ENCODE peak calls at places on chromosomes 13 and 19, in ten cellular contexts. V is adrenal gland; C is cardiac muscle cell; O is pancreas; A is heart right ventricle; E is naive thymus-derived CD4-positive, alpha-beta T cell; Z is right cardiac atrium; N is CD8-positive, alpha-beta memory T cell; Y is ascending aorta; S is right atrium auricular region. I is an unnamed sample.

GRCh38 chr19:47100290-47100689 is 13.3 kb downstream of the ZC3H4 start:
- DNase-seq in Z (no peak), N (no peak), A (no peak), C (no peak), S (no peak), O (no peak), E (no peak), Y (no peak), V (no peak), I (no peak)

GRCh38 chr19:4705413-4706131 is 18.1 kb downstream of the DPP9 start:
- DNase-seq in C (no peak), N (no peak), S (no peak), A (no peak), E (no peak), Y (no peak), O (peak; percentile 43), Z (peak; percentile 75), V (no peak), I (no peak)

GRCh38 chr19:17333611-17334413 is 843 bp downstream of the ANO8 start:
- DNase-seq in N (peak; percentile 42), V (peak; percentile 85), E (no peak), Y (no peak), Z (no peak), C (peak; percentile 89), O (no peak), S (no peak), A (no peak), I (no peak)

GRCh38 chr13:61891420-61891819 is 475.8 kb upstream of the PCDH20 start:
- DNase-seq in N (no peak), Z (no peak), O (no peak), C (no peak), E (no peak), S (no peak), Y (no peak), V (no peak), A (no peak), I (no peak)

GRCh38 chr19:12858041-12858928 is 20.0 kb downstream of the MAST1 start:
- DNase-seq in S (no peak), O (no peak), Z (no peak), V (no peak), E (no peak), A (no peak), Y (no peak), C (no peak), N (no peak), I (no peak)

GRCh38 chr19:50838239-50838638 is 4.9 kb upstream of the KLK15 start:
- DNase-seq in Z (no peak), C (peak; percentile 7), V (no peak), O (no peak), A (no peak), N (no peak), Y (no peak), S (no peak), E (no peak), I (no peak)

GRCh38 chr13:41017744-41018582 is 1.2 kb downstream of the ELF1 start:
- DNase-seq in A (no peak), C (no peak), V (no peak), N (no peak), S (no peak), O (no peak), E (no peak), Y (no peak), Z (no peak), I (no peak)

GRCh38 chr19:43957891-43958290 is 6.9 kb downstream of the ZNF221 start:
- DNase-seq in C (peak; percentile 15), O (no peak), N (no peak), Y (no peak), V (no peak), Z (no peak), S (no peak), E (no peak), A (no peak), I (no peak)

GRCh38 chr13:26518433-26519084 is 38.9 kb upstream of the WASF3 start:
- DNase-seq in E (no peak), A (no peak), Z (no peak), O (no peak), S (peak; percentile 11), C (no peak), Y (no peak), N (no peak), V (no peak), I (no peak)

GRCh38 chr19:44498988-44499387 is 1.3 kb downstream of the ZNF180 start:
- DNase-seq in A (no peak), O (peak; percentile 66), C (no peak), N (no peak), V (no peak), E (no peak), Y (no peak), Z (peak; percentile 50), S (no peak), I (no peak)

GRCh38 chr19:49125025-49125731 is 5.8 kb downstream of the PPFIA3 start:
- DNase-seq in E (no peak), N (no peak), S (no peak), A (no peak), O (no peak), Y (no peak), V (no peak), C (no peak), Z (peak; percentile 79), I (peak; percentile 93)

GRCh38 chr13:26482451-26483197 is 74.9 kb upstream of the WASF3 start:
- DNase-seq in S (peak; percentile 73), A (peak; percentile 62), N (peak; percentile 43), E (peak; percentile 27), O (no peak), V (peak; percentile 87), C (peak; percentile 83), Z (no peak), Y (peak; percentile 82), I (peak; percentile 78)

GRCh38 chr13:53442979-53443378 is 414.4 kb downstream of the OLFM4 start:
- DNase-seq in N (no peak), C (no peak), V (no peak), A (no peak), S (no peak), O (no peak), Y (no peak), Z (no peak), E (no peak), I (no peak)

GRCh38 chr13:25329706-25330105 is 28.3 kb downstream of the NUP58 start:
- DNase-seq in A (no peak), Y (no peak), C (peak; percentile 42), O (no peak), E (no peak), S (no peak), N (no peak), V (no peak), Z (no peak), I (no peak)

GRCh38 chr13:30744056-30744684 is 8.8 kb downstream of the ALOX5AP start:
- DNase-seq in N (peak; percentile 79), V (peak; percentile 65), Y (peak; percentile 74), S (no peak), Z (no peak), A (no peak), C (no peak), E (no peak), O (no peak), I (no peak)

GRCh38 chr13:57829496-57829895 is 198.0 kb downstream of the PCDH17 start:
- DNase-seq in S (no peak), V (no peak), A (no peak), N (no peak), Y (no peak), O (no peak), Z (no peak), C (no peak), E (no peak), I (no peak)

DNA sequence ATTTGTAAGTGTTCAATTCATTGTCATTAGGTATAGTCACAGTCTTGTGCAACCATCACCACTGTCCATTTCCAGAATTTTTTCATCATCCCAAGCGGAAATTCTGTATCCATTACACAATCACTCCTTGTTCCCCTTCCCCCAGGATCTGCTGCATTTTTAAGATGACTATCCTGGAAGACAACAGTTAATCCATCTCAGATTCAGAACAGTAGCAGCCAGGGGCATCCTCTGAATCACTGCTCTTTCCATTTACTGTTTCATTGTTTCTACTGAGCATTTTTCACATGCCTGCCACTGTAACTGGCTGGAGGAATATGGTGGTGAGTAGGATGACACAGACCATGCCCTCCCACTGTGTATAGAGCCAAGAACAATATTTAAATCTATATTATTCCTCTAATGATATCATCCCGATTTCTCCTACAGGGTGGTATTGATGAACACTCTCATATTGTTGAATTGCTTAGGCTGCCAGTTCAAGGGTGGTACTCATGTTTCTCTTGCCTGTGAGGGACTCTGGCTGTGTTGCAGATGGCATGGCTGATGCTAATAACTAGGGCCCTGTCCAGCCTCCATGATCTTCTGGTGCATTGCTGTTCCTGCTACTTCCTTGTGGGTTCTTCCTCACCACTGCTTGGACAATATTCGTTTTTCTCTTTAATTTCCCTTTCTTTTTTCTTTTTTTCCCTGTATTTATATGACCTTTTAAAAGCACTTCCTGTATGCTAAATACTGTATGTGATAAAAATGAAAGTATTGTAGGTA is 59.0 kb downstream of the WDFY2 start:
- DNase-seq in Y (no peak), E (no peak), N (no peak), A (no peak), V (no peak), O (no peak), Z (no peak), C (peak; percentile 85), S (no peak), I (peak; percentile 16)
- H3K4me1 ChIP-seq in Y (no peaks in the 10 kb centered on the region), E (peaks cover 39% of the 10 kb centered on the region), N (peaks cover 39% of the 10 kb centered on the region), A (peaks cover 49% of the 10 kb centered on the region), V (peaks cover 60% of the 10 kb centered on the region), O (peaks cover 38% of the 10 kb centered on the region), Z (peaks cover 18% of the 10 kb centered on the region), C (peaks cover 15% of the 10 kb centered on the region), S (peaks cover 34% of the 10 kb centered on the region), I (peaks cover 53% of the 10 kb centered on the region)

GRCh38 chr13:37942929-37943328 is 73.4 kb upstream of the TRPC4 start:
- DNase-seq in Y (no peak), Z (no peak), S (no peak), C (no peak), O (no peak), A (no peak), N (no peak), V (no peak), E (no peak), I (no peak)
- H3K27ac ChIP-seq in Y (no peak overlapping the region), Z (no peak overlapping the region), S (no peak overlapping the region), C (no peak overlapping the region), O (no peak overlapping the region), A (no peak overlapping the region), N (no peak overlapping the region), V (no peak overlapping the region), E (no peak overlapping the region), I (no peak overlapping the region)

DNA sequence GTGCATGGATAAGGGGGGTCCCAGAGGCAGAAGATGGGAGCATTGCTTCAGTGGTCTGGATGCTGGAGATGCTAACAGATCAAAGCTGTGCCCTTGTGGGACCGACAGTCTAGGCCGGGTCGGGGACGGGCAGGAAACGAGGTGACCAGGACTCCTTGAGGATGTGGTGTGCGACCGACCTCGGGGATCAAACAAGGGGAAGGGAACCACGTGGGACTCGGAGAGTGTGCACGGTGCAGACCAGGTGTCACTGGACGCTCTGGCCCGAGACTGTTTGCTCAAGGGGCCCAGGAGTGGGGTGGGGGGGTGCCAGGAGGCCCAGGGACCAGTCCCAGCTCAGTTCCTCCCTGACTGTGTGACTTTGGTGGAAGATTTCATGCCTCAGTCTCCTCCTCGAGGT is 6.0 kb downstream of the NFIC start:
- DNase-seq in C (no peak), V (no peak), O (peak; percentile 79), Z (peak; percentile 26), S (no peak), A (no peak), N (no peak), E (no peak), Y (no peak), I (no peak)
- H3K27me3 ChIP-seq in C (peaks cover 33% of the 10 kb centered on the region), V (no peaks in the 10 kb centered on the region), O (no peaks in the 10 kb centered on the region), Z (no peaks in the 10 kb centered on the region), S (no peaks in the 10 kb centered on the region), A (no peaks in the 10 kb centered on the region), N (no peaks in the 10 kb centered on the region), E (no peaks in the 10 kb centered on the region), Y (no peaks in the 10 kb centered on the region), I (no peaks in the 10 kb centered on the region)

GRCh38 chr13:51822106-51822840 is 18.3 kb upstream of the DHRS12 start:
- DNase-seq in S (no peak), Y (no peak), N (peak; percentile 16), E (no peak), C (no peak), Z (no peak), O (no peak), V (no peak), A (no peak), I (no peak)
- H3K4me1 ChIP-seq in S (peaks cover 52% of the 10 kb centered on the region), Y (no peaks in the 10 kb centered on the region), N (peaks cover 95% of the 10 kb centered on the region), E (peaks cover 61% of the 10 kb centered on the region), C (peaks cover 10% of the 10 kb centered on the region), Z (peaks cover 9% of the 10 kb centered on the region), O (no peaks in the 10 kb centered on the region), V (peaks cover 19% of the 10 kb centered on the region), A (peaks cover 83% of the 10 kb centered on the region), I (no peaks in the 10 kb centered on the region)